ENCODE peak calls at places on chromosomes 1 and 21, in seven cellular contexts. One of them, this sample, is unnamed.

GRCh38 chr1:89701746-89702241 is 68.9 kb downstream of the LRRC8C start:
- DNase-seq in T-helper 1 cell: no peak
- DNase-seq in cortex of kidney: no peak
- DNase-seq in activated CD4-positive, alpha-beta T cell treated with anti-CD3 and anti-CD28 coated beads, Interleukin-2, amount 50 U/mL, for 24 hours: no peak
- DNase-seq in T47D: no peak
- DNase-seq in psoas muscle: no peak
- DNase-seq in HFFc6: no peak
- DNase-seq in this sample: no peak

GRCh38 chr1:169307176-169307575 is 60.4 kb downstream of the NME7 start:
- DNase-seq in T-helper 1 cell: no peak
- DNase-seq in cortex of kidney: no peak
- DNase-seq in activated CD4-positive, alpha-beta T cell treated with anti-CD3 and anti-CD28 coated beads, Interleukin-2, amount 50 U/mL, for 24 hours: no peak
- DNase-seq in T47D: no peak
- DNase-seq in psoas muscle: no peak
- DNase-seq in HFFc6: no peak
- DNase-seq in this sample: no peak

GRCh38 chr21:21714396-21714795 is 716.2 kb downstream of the NCAM2 start:
- DNase-seq in T-helper 1 cell: no peak
- DNase-seq in cortex of kidney: no peak
- DNase-seq in activated CD4-positive, alpha-beta T cell treated with anti-CD3 and anti-CD28 coated beads, Interleukin-2, amount 50 U/mL, for 24 hours: no peak
- DNase-seq in T47D: no peak
- DNase-seq in psoas muscle: no peak
- DNase-seq in HFFc6: peak; percentile 76
- DNase-seq in this sample: peak; percentile 71

GRCh38 chr1:210516092-210516491 is 187.4 kb downstream of the HHAT start:
- DNase-seq in T-helper 1 cell: no peak
- DNase-seq in cortex of kidney: no peak
- DNase-seq in activated CD4-positive, alpha-beta T cell treated with anti-CD3 and anti-CD28 coated beads, Interleukin-2, amount 50 U/mL, for 24 hours: no peak
- DNase-seq in T47D: no peak
- DNase-seq in psoas muscle: no peak
- DNase-seq in HFFc6: no peak
- DNase-seq in this sample: no peak

GRCh38 chr1:7421471-7422075 is 349.5 kb upstream of the VAMP3 start:
- DNase-seq in T-helper 1 cell: no peak
- DNase-seq in cortex of kidney: no peak
- DNase-seq in activated CD4-positive, alpha-beta T cell treated with anti-CD3 and anti-CD28 coated beads, Interleukin-2, amount 50 U/mL, for 24 hours: no peak
- DNase-seq in T47D: no peak
- DNase-seq in psoas muscle: no peak
- DNase-seq in HFFc6: no peak
- DNase-seq in this sample: no peak

GRCh38 chr1:44884746-44885145 is 41.7 kb upstream of the PTCH2 start:
- DNase-seq in T-helper 1 cell: no peak
- DNase-seq in cortex of kidney: no peak
- DNase-seq in activated CD4-positive, alpha-beta T cell treated with anti-CD3 and anti-CD28 coated beads, Interleukin-2, amount 50 U/mL, for 24 hours: no peak
- DNase-seq in T47D: no peak
- DNase-seq in psoas muscle: no peak
- DNase-seq in HFFc6: no peak
- DNase-seq in this sample: no peak

GRCh38 chr1:245823408-245824147 is 668.8 kb downstream of the KIF26B start:
- DNase-seq in T-helper 1 cell: no peak
- DNase-seq in cortex of kidney: no peak
- DNase-seq in activated CD4-positive, alpha-beta T cell treated with anti-CD3 and anti-CD28 coated beads, Interleukin-2, amount 50 U/mL, for 24 hours: no peak
- DNase-seq in T47D: no peak
- DNase-seq in psoas muscle: no peak
- DNase-seq in HFFc6: no peak
- DNase-seq in this sample: no peak

GRCh38 chr1:92081031-92081430 is 886 bp downstream of the BTBD8 start:
- DNase-seq in T-helper 1 cell: no peak
- DNase-seq in cortex of kidney: no peak
- DNase-seq in activated CD4-positive, alpha-beta T cell treated with anti-CD3 and anti-CD28 coated beads, Interleukin-2, amount 50 U/mL, for 24 hours: no peak
- DNase-seq in T47D: no peak
- DNase-seq in psoas muscle: no peak
- DNase-seq in HFFc6: no peak
- DNase-seq in this sample: no peak

This sample was measured in GM04503.